ENCODE peak calls at places on chromosomes 16 and 17, in five cellular contexts. A is OCI-LY7, W is MM.1S, P is PC-3, E is GM23248. J is an unnamed sample.
A peak's percentile ranks its signal among the peaks of the same experiment; 100 is the strongest.

GRCh38 chr16:57637424-57637823 is 9.0 kb downstream of the ADGRG1 start:
- DNase-seq in A (no peak), E (no peak), W (no peak), P (no peak), J (no peak)

GRCh38 chr17:72724375-72724774 is 368.1 kb downstream of the SLC39A11 start:
- DNase-seq in E (peak; percentile 67), A (no peak), W (no peak), P (peak; percentile 76), J (no peak)

GRCh38 chr16:66171578-66171977 is 194.9 kb upstream of the CDH5 start:
- DNase-seq in W (no peak), P (no peak), E (no peak), A (no peak), J (no peak)

GRCh38 chr16:76926042-76926441 is 264.9 kb upstream of the MON1B start:
- DNase-seq in W (no peak), A (no peak), P (no peak), E (no peak), J (no peak)

GRCh38 chr16:50856991-50857390 is 115.1 kb downstream of the CYLD start:
- DNase-seq in A (no peak), W (no peak), E (no peak), P (no peak), J (no peak)

GRCh38 chr16:71658771-71659170 is 32.8 kb downstream of the MARVELD3 start:
- DNase-seq in E (no peak), W (no peak), P (no peak), A (no peak), J (no peak)

GRCh38 chr17:14725729-14726128 is 424.8 kb downstream of the HS3ST3B1 start:
- DNase-seq in W (no peak), A (no peak), E (no peak), P (no peak), J (no peak)

GRCh38 chr17:32882734-32883133 is 5.8 kb upstream of the MYO1D start:
- DNase-seq in E (peak; percentile 87), P (no peak), W (no peak), A (no peak), J (no peak)

GRCh38 chr17:43457362-43457692 is 26.4 kb upstream of the DHX8 start:
- DNase-seq in P (peak; percentile 6), W (no peak), A (no peak), E (no peak), J (no peak)

GRCh38 chr17:15965510-15965909 is 20.6 kb downstream of the ADORA2B start:
- DNase-seq in P (no peak), E (no peak), A (no peak), W (no peak), J (peak; percentile 28)

GRCh38 chr17:61371606-61372005 is 28.0 kb upstream of the TBX2 start:
- DNase-seq in P (no peak), E (no peak), A (no peak), W (no peak), J (no peak)

GRCh38 chr17:15257316-15257925 is 7.7 kb downstream of the PMP22 start:
- DNase-seq in W (peak; percentile 31), E (peak; percentile 90), P (peak; percentile 99), A (peak; percentile 57), J (peak; percentile 87)

GRCh38 chr16:23014592-23014991 is 134.7 kb downstream of the USP31 start:
- DNase-seq in P (no peak), A (no peak), E (peak; percentile 5), W (no peak), J (no peak)

GRCh38 chr17:76241205-76241539 is 879 bp upstream of the RNF157 start:
- DNase-seq in W (no peak), E (peak; percentile 40), P (no peak), A (no peak), J (no peak)

GRCh38 chr16:397736-398332 is 835 bp downstream of the NME4 start:
- DNase-seq in P (peak; percentile 57), A (peak; percentile 59), W (peak; percentile 69), E (peak; percentile 92), J (peak; percentile 87)

GRCh38 chr17:45743626-45744326 is 40.3 kb upstream of the CRHR1 start:
- DNase-seq in P (no peak), W (no peak), E (no peak), A (no peak), J (no peak)

GRCh38 chr17:41893384-41893783 is 25.4 kb downstream of the ACLY start:
- DNase-seq in W (no peak), E (no peak), P (no peak), A (no peak), J (no peak)

GRCh38 chr17:6592193-6592592 is 35.8 kb upstream of the PITPNM3 start:
- DNase-seq in P (peak; percentile 54), W (no peak), E (peak; percentile 13), A (no peak), J (no peak)

GRCh38 chr16:87375426-87376135 is 8.0 kb downstream of the FBXO31 start:
- DNase-seq in A (no peak), P (no peak), W (no peak), E (peak; percentile 71), J (no peak)

GRCh38 chr16:76926595-76926994 is 264.4 kb upstream of the MON1B start:
- DNase-seq in E (no peak), W (no peak), P (no peak), A (no peak), J (peak; percentile 8)

GRCh38 chr17:81928497-81929252 is 1.1 kb upstream of the MAFG start:
- DNase-seq in E (peak; percentile 49), W (no peak), A (peak; percentile 19), P (peak; percentile 49), J (no peak)

GRCh38 chr16:57988929-57989328 is 11.5 kb downstream of the ZNF319 start:
- DNase-seq in P (no peak), A (no peak), W (no peak), E (no peak), J (no peak)

GRCh38 chr17:67441052-67441738 is 64.1 kb downstream of the PITPNC1 start:
- DNase-seq in P (peak; percentile 89), E (peak; percentile 94), A (peak; percentile 85), W (no peak), J (no peak)

GRCh38 chr17:7951143-7951792 is 19.3 kb downstream of the CNTROB start:
- DNase-seq in E (no peak), A (no peak), W (peak; percentile 79), P (no peak), J (no peak)

GRCh38 chr16:85928411-85928820 is 29.5 kb downstream of the IRF8 start:
- DNase-seq in E (peak; percentile 60), A (no peak), W (no peak), P (no peak), J (no peak)

GRCh38 chr17:17041571-17042380 is 481 bp upstream of the MPRIP start:
- DNase-seq in P (peak; percentile 99), W (peak; percentile 98), A (peak; percentile 98), E (peak; percentile 97), J (peak; percentile 99)

GRCh38 chr17:80132906-80133625 is 13.9 kb downstream of the EIF4A3 start:
- DNase-seq in A (no peak), P (no peak), W (no peak), E (no peak), J (no peak)

GRCh38 chr17:19004601-19005441 is at the start of gene FAM83G:
- DNase-seq in W (peak; percentile 82), A (peak; percentile 58), P (no peak), E (peak; percentile 92), J (peak; percentile 85)

GRCh38 chr16:66958857-66959644 is 2.0 kb upstream of the CES3 start:
- DNase-seq in E (no peak), A (no peak), P (no peak), W (no peak), J (no peak)

GRCh38 chr17:38727661-38728220 is 2.4 kb upstream of the CISD3 start:
- DNase-seq in P (no peak), W (no peak), E (peak; percentile 40), A (no peak), J (no peak)

GRCh38 chr16:85036398-85037049 is 8.9 kb downstream of the KIAA0513 start:
- DNase-seq in A (no peak), E (no peak), P (no peak), W (no peak), J (no peak)

GRCh38 chr16:87780385-87780989 is 14.7 kb upstream of the KLHDC4 start:
- DNase-seq in E (peak; percentile 25), A (peak; percentile 79), W (peak; percentile 47), P (no peak), J (no peak)

DNA sequence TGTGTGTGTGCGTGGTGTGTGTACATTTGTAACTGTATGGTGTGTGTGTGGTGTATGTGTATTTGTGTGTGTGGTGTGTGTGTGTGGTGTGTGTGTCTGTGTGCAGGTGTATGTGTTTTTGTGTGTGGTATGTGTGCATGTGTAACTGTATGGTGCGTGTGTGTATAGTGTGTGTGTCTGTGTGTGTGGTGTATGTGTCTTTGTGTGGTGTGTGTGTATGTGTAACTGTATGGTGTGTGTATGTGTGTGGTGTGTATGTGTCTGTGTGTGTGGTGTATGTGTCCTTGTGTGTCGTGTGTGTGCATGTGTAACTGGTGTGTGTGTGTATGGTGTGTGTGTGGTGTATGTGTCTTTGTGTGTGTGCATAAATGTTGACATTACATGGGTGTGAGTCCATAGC is 163.7 kb upstream of the PLCG2 start:
- DNase-seq in W (no peak), A (no peak), P (no peak), E (no peak), J (no peak)
- H4K20me1 ChIP-seq in W (no peaks in the 10 kb centered on the region), A (no peaks in the 10 kb centered on the region), P (no peaks in the 10 kb centered on the region), E (no peaks in the 10 kb centered on the region), J (peaks cover 13% of the 10 kb centered on the region)

DNA sequence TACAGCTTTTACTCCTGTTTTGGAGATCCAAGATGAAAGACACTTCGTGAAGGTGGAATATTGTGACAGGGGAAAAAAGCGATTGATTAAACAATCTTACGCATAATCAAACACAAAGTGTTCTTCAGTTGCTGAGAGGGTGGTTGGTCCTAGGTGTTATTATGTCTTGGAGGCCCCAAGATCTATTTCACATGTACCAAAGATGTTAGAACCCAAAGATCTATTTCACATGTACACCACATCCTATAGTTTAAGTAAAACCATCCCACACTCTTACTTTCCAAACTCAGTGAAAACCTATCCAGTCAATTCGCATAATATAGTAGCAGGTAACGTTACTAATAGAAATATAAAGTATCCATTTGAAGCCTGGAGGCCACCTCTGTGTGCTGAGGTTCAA is 242.6 kb upstream of the MAF start:
- DNase-seq in W (no peak), P (no peak), E (no peak), A (no peak), J (no peak)
- H2AFZ ChIP-seq in W (no peak overlapping the region), P (no peak overlapping the region), E (no peak overlapping the region), A (no peak overlapping the region), J (no peak overlapping the region)

GRCh38 chr16:46811682-46812081 is 19.3 kb downstream of the C16orf87 start:
- DNase-seq in P (no peak), E (no peak), A (no peak), W (no peak), J (no peak)
- H4K20me1 ChIP-seq in P (no peaks in the 10 kb centered on the region), E (no peaks in the 10 kb centered on the region), A (peaks cover 5% of the 10 kb centered on the region), W (peaks cover 4% of the 10 kb centered on the region), J (no peaks in the 10 kb centered on the region)

DNA sequence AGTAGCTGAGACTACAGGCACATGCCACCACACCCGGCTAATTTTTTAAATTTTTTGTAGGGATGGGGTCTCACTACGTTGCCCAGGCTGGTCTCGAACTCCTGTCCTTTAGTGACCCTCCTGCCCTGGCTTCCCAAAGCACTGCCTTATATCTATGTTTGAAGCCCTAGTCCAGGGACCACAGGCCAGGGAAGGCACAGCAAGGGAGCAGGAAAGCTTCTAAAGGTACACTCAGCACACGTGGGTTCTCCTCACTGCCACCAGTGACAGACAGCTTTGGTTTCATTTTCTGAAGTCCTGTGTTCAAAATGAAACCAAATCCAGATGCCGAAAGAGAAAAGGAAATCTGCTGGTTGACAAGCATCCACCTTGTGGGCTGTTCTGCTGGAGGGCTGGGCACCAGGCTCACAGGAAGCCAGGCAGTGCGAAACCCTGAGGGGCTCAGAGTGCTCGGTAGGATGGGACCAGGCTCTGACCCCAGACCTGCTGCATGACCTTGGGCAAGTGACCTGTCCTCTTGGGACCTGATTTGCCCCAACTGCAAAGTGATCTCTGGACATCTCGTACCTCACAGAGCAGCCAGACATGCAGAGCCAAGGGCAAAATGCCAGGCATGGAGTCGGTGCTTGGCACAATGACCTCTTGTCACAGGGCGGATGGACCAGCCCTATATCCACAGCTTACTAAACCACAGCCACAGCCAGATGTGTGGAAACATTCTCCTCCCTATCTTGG is 2.7 kb upstream of the SOCS1 start:
- DNase-seq in W (peak; percentile 96), A (peak; percentile 66), E (peak; percentile 48), P (no peak), J (no peak)
- H2AFZ ChIP-seq in W (peak overlapping the region; percentile 18), A (peak overlapping the region; percentile 7), E (peak overlapping the region; percentile 49), P (no peak overlapping the region), J (no peak overlapping the region)